ENCODE peak calls at places on chromosomes 16 and 17, in eight cellular contexts. S is fibroblast of lung; H is astrocyte; B is GM12878; I is CD8-positive, alpha-beta T cell; C is cardiac muscle cell; W is upper lobe of left lung; M is mammary epithelial cell. T is an unnamed sample. For H3K4me1 and H3K9me3, the result is how much of the 10 kb centered on the place peaks cover.

GRCh38 chr17:82305727-82306300 is 11.6 kb downstream of the CD7 start:
- DNase-seq in S (no peak), H (no peak), B (no peak), I (peak), C (no peak), W (no peak), M (no peak), T (no peak)

GRCh38 chr17:50865868-50866260 is 290 bp downstream of the TOB1 start:
- DNase-seq in S (no peak), H (no peak), B (no peak), I (no peak), C (no peak), W (no peak), M (no peak), T (no peak)

GRCh38 chr17:2054740-2055493 is at the start of gene HIC1:
- DNase-seq in S (peak), H (no peak), B (no peak), I (peak), C (peak), W (peak), M (peak), T (peak)

GRCh38 chr16:70454221-70455034 is at the start of gene FCSK:
- DNase-seq in S (peak), H (peak), B (no peak), I (peak), C (peak), W (peak), M (peak), T (peak)

GRCh38 chr16:80033783-80034468 is 433.4 kb upstream of the MAF start:
- DNase-seq in S (no peak), H (no peak), B (no peak), I (no peak), C (no peak), W (no peak), M (no peak), T (no peak)

GRCh38 chr17:6187836-6188235 is 117.7 kb downstream of the WSCD1 start:
- DNase-seq in S (no peak), H (peak), B (no peak), I (no peak), C (no peak), W (no peak), M (peak), T (no peak)

GRCh38 chr16:82062645-82063058 is 27.6 kb downstream of the HSD17B2 start:
- DNase-seq in S (peak), H (peak), B (no peak), I (no peak), C (peak), W (peak), M (peak), T (no peak)

GRCh38 chr17:1005361-1005946 is 8.5 kb downstream of the TIMM22 start:
- DNase-seq in S (peak), H (peak), B (no peak), I (no peak), C (peak), W (no peak), M (no peak), T (peak)

GRCh38 chr16:67173808-67174705 is 3.7 kb downstream of the NOL3 start:
- DNase-seq in S (peak), H (peak), B (no peak), I (peak), C (peak), W (peak), M (peak), T (peak)

GRCh38 chr16:85514601-85515318 is 98.4 kb upstream of the GSE1 start:
- DNase-seq in S (peak), H (peak), B (no peak), I (no peak), C (peak), W (peak), M (peak), T (no peak)

GRCh38 chr16:14365200-14365851 is 264.7 kb downstream of the PARN start:
- DNase-seq in S (no peak), H (peak), B (no peak), I (no peak), C (no peak), W (no peak), M (no peak), T (no peak)

GRCh38 chr17:7404737-7405412 is 978 bp upstream of the TMEM256 start:
- DNase-seq in S (no peak), H (no peak), B (no peak), I (peak), C (peak), W (peak), M (no peak), T (peak)

GRCh38 chr17:30376621-30377452 is 1.9 kb upstream of the CPD start:
- DNase-seq in S (peak), H (peak), B (peak), I (peak), C (peak), W (peak), M (no peak), T (no peak)

GRCh38 chr16:77570574-77570973 is 135.7 kb upstream of the ADAMTS18 start:
- DNase-seq in S (no peak), H (no peak), B (no peak), I (no peak), C (no peak), W (no peak), M (no peak), T (no peak)
- H3K4me1 ChIP-seq in S (under half), H (under half), B (under half), I (under half), C (under half), W (under half), M (under half), T (under half)

GRCh38 chr16:890217-890616 is 80.6 kb downstream of the LMF1 start:
- DNase-seq in S (no peak), H (no peak), B (no peak), I (no peak), C (no peak), W (no peak), M (no peak), T (no peak)
- H3K9me3 ChIP-seq in S (under half), H (under half), B (under half), I (under half), C (under half), W (under half), M (under half), T (under half)

GRCh38 chr16:1278456-1278855 is 22.6 kb downstream of the TPSD1 start:
- DNase-seq in S (no peak), H (no peak), B (no peak), I (no peak), C (no peak), W (no peak), M (no peak), T (no peak)

GRCh38 chr16:1280783-1281182 is 24.9 kb downstream of the TPSD1 start:
- DNase-seq in S (no peak), H (no peak), B (no peak), I (no peak), C (no peak), W (no peak), M (no peak), T (no peak)

GRCh38 chr16:1277945-1278282 is 22.0 kb downstream of the TPSD1 start:
- DNase-seq in S (no peak), H (no peak), B (no peak), I (no peak), C (no peak), W (no peak), M (no peak), T (no peak)

GRCh38 chr16:1279945-1280589 is 24.2 kb downstream of the TPSD1 start:
- DNase-seq in S (no peak), H (no peak), B (no peak), I (no peak), C (no peak), W (no peak), M (no peak), T (no peak)

DNA sequence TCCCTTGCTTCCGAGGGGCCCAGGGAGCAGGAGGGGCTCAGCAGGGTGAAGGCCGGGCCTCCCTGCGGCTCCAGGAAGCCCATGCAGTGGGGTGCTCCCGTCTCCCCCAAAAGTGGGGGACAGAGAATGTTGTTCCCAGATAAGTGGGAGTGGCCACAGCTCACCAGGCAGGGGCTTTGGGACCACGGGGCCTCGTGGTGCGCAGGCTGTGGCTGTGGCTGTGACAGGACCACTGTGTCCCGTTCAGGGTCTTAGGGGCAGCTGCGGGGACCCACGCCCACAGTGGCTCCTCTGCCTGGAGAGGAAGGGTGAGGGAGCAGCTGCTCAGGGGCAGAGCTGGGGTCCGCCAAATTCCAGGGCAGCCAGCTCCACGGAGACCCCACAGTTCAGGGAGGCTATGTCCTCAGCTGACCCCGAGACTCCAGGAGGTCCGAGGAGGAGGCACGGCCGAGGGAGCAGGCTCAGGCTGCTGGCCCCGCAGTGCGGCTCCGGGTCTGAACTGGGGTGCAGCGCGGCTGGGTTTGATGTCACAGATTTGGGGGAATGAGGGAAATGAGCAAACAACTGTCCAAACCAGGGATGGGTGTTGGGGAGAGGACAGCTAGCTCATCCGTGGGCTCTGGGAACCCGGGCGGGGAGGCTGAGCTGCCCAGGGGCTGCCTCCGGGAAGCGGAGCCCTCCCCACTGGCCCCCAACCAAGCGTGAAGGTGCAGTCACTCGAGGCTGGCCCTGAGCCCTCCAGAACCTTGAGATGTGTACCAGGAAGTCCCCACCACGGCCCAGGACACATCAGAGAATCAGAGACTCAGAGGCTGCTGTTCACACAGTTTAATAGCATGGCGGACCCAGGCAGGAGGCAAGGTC is 23.4 kb downstream of the TPSD1 start:
- DNase-seq in S (no peak), H (no peak), B (no peak), I (no peak), C (no peak), W (no peak), M (no peak), T (no peak)
- H3K27ac ChIP-seq in S (no peak), H (no peak), B (no peak), I (no peak), C (no peak), W (no peak), M (no peak), T (no peak)

GRCh38 chr17:62058611-62059010 is 6.5 kb downstream of the MED13 start:
- DNase-seq in S (no peak), H (no peak), B (no peak), I (no peak), C (no peak), W (no peak), M (no peak), T (no peak)
- H3K4me1 ChIP-seq in S (under half), H (under half), B (under half), I (under half), C (under half), W (under half), M (under half), T (under half)

GRCh38 chr16:21184834-21185233 is 26.4 kb downstream of the LDAF1 start:
- DNase-seq in S (no peak), H (no peak), B (no peak), I (no peak), C (no peak), W (no peak), M (peak), T (no peak)
- H3K9me3 ChIP-seq in S (under half), H (under half), B (under half), I (under half), C (under half), W (under half), M (under half), T (under half)

DNA sequence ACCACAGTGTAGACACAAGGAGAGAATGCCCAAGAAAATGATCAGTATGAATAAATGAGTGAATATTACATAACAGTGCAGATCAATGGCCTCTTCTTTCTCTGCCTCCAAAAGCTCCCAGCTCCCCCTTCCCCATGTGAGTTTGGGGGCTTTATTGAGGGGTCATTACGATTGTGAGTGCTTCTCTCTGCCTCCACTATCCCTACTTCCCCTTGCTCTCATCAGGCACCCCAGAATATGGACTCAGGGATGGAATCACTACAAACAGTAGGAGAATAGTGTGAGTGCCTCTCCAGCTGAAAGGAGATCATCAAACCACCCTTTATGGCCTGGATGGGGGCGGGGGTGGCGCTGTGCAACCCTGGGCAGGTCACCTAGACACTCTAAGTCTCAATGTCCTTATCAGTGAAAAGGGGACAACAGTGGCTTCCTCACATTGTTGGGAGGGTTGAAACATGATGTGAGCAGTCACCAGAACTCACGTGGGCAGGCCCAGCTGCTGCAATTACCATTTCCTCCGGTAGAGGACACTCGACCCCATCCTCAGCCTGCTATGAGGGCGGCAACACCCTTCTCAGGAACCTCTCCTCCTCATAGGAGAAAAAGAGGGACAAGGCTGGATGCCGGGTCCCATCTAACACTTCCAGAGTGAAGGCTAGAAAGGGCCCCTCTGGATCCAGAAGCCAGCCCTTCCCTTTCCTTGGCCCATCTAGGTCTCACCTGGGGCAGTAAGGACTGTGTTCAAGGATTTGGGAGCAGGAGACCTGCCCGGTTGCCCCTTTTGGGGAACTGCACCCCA is 2.1 kb upstream of the EPOP start:
- DNase-seq in S (peak), H (peak), B (peak), I (peak), C (peak), W (peak), M (peak), T (peak)
- H3K27ac ChIP-seq in S (no peak), H (no peak), B (no peak), I (no peak), C (peak), W (peak), M (no peak), T (no peak)

GRCh38 chr17:59375858-59376257 is 44.4 kb downstream of the YPEL2 start:
- DNase-seq in S (no peak), H (no peak), B (peak), I (no peak), C (no peak), W (no peak), M (no peak), T (no peak)

GRCh38 chr17:59373879-59374495 is 42.5 kb downstream of the YPEL2 start:
- DNase-seq in S (peak), H (peak), B (no peak), I (no peak), C (peak), W (no peak), M (peak), T (no peak)

GRCh38 chr17:59380474-59380873 is 49.0 kb downstream of the YPEL2 start:
- DNase-seq in S (no peak), H (no peak), B (no peak), I (no peak), C (no peak), W (no peak), M (no peak), T (no peak)

GRCh38 chr17:59378621-59379194 is 47.3 kb downstream of the YPEL2 start:
- DNase-seq in S (peak), H (peak), B (no peak), I (no peak), C (peak), W (no peak), M (no peak), T (no peak)

DNA sequence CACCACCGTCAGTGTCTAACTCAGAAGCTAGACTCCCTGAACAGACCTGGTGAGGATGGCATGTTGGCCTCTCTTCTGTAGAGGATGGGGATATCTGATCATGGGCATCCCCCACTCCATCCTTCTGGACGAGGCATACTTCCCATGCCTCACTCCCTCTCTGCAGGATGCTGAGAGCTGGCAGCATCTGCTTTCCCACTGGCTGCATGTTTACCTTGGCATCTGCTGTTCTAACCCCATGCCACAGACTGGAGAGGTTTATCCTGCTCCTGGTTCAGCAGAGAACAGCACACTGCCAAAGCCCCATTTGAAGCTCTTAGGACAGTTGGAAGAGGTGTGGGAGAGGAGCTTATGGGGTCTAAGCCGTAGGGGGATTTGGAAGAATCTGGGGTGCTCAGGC is 46.0 kb downstream of the YPEL2 start:
- DNase-seq in S (peak), H (peak), B (no peak), I (no peak), C (no peak), W (no peak), M (no peak), T (no peak)
- H3K4me1 ChIP-seq in S (under half), H (under half), B (under half), I (half or more), C (under half), W (half or more), M (under half), T (under half)

DNA sequence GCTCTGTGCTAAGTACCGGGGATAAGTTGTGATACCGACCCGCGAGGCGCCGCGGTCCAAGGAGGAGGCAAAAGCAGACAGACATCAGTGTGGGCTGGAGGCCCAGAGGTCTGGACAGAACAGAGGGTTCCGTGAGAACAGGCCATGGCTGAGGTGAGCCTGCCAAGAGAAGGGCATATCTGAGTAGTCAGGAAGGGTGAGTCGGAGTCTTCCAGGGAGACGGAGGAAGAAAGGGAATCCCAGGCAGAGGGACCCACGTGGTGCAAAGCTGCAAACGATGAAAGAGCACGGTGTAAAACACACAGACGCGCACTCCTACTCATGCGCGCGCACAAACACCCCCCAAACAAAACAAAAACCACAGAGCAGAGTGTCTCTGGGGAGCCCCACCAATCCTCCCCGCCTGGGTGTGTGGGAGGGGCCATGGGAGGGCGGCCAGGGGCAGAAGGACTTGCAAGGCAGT is 18.1 kb downstream of the RHBDL3 start:
- DNase-seq in S (no peak), H (peak), B (no peak), I (no peak), C (peak), W (no peak), M (no peak), T (no peak)
- H3K9me3 ChIP-seq in S (under half), H (under half), B (under half), I (under half), C (under half), W (under half), M (under half), T (under half)

GRCh38 chr16:12992066-12992465 is 90.7 kb downstream of the SHISA9 start:
- DNase-seq in S (no peak), H (no peak), B (no peak), I (no peak), C (no peak), W (no peak), M (no peak), T (no peak)

GRCh38 chr16:12995721-12996372 is 94.4 kb downstream of the SHISA9 start:
- DNase-seq in S (no peak), H (no peak), B (no peak), I (no peak), C (no peak), W (no peak), M (no peak), T (no peak)

GRCh38 chr16:12999368-12999767 is 98.0 kb downstream of the SHISA9 start:
- DNase-seq in S (no peak), H (no peak), B (no peak), I (no peak), C (no peak), W (no peak), M (no peak), T (no peak)

GRCh38 chr16:12998376-12999085 is 97.1 kb downstream of the SHISA9 start:
- DNase-seq in S (no peak), H (no peak), B (no peak), I (no peak), C (no peak), W (no peak), M (no peak), T (no peak)

GRCh38 chr16:12994402-12994801 is 93.0 kb downstream of the SHISA9 start:
- DNase-seq in S (no peak), H (no peak), B (no peak), I (no peak), C (no peak), W (no peak), M (no peak), T (no peak)
- H3K27ac ChIP-seq in S (no peak), H (no peak), B (no peak), I (no peak), C (no peak), W (no peak), M (no peak), T (no peak)

GRCh38 chr17:75502072-75502745 is 13.1 kb downstream of the CASKIN2 start:
- DNase-seq in S (no peak), H (no peak), B (no peak), I (no peak), C (no peak), W (no peak), M (no peak), T (no peak)
- H3K4me1 ChIP-seq in S (under half), H (under half), B (under half), I (under half), C (under half), W (under half), M (under half), T (under half)